ENCODE peak calls at places on chromosomes 2 and 18, in seven cellular contexts. M is spleen, G is uterus, C is testis, H is A549, R is ovary, Z is transverse colon. F is an unnamed sample.

GRCh38 chr2:23449831-23450331 is 64.9 kb downstream of the KLHL29 start:
- DNase-seq in M (no peak), G (no peak), C (no peak), H (no peak), R (no peak), Z (no peak), F (no peak)

GRCh38 chr2:37357053-37357452 is 12.6 kb downstream of the QPCT start:
- DNase-seq in M (no peak), G (no peak), C (no peak), H (no peak), R (no peak), Z (no peak), F (no peak)

GRCh38 chr18:48408727-48409590 is at the start of gene ZBTB7C:
- DNase-seq in M (peak; percentile 78), G (no peak), C (peak; percentile 56), H (no peak), R (peak; percentile 45), Z (peak; percentile 28), F (peak; percentile 47)

GRCh38 chr2:120703330-120703994 is 32.2 kb upstream of the GLI2 start:
- DNase-seq in M (peak; percentile 14), G (no peak), C (no peak), H (no peak), R (no peak), Z (no peak), F (no peak)

GRCh38 chr2:235803028-235803427 is 309.2 kb downstream of the AGAP1 start:
- DNase-seq in M (no peak), G (no peak), C (no peak), H (no peak), R (no peak), Z (no peak), F (peak; percentile 20)

GRCh38 chr18:3401669-3402620 is 48.0 kb upstream of the TGIF1 start:
- DNase-seq in M (no peak), G (no peak), C (no peak), H (no peak), R (no peak), Z (no peak), F (no peak)

GRCh38 chr2:42312106-42312505 is 48.9 kb downstream of the COX7A2L start:
- DNase-seq in M (no peak), G (no peak), C (no peak), H (no peak), R (no peak), Z (no peak), F (no peak)

GRCh38 chr2:96485751-96486643 is 19.2 kb downstream of the NEURL3 start:
- DNase-seq in M (peak; percentile 92), G (peak; percentile 75), C (peak; percentile 75), H (no peak), R (no peak), Z (peak; percentile 79), F (peak; percentile 25)

GRCh38 chr2:126810001-126810400 is 88.7 kb upstream of the TEX51 start:
- DNase-seq in M (no peak), G (no peak), C (no peak), H (no peak), R (no peak), Z (no peak), F (no peak)

GRCh38 chr2:150410809-150411208 is 76.7 kb downstream of the RND3 start:
- DNase-seq in M (no peak), G (no peak), C (no peak), H (no peak), R (no peak), Z (no peak), F (no peak)

GRCh38 chr18:75003089-75003488 is 205.8 kb downstream of the PTGR3 start:
- DNase-seq in M (no peak), G (no peak), C (no peak), H (no peak), R (no peak), Z (no peak), F (no peak)

GRCh38 chr2:46246790-46247189 is 50.4 kb upstream of the EPAS1 start:
- DNase-seq in M (no peak), G (no peak), C (no peak), H (no peak), R (no peak), Z (no peak), F (no peak)

GRCh38 chr2:111678651-111679050 is 205.3 kb downstream of the ANAPC1 start:
- DNase-seq in M (no peak), G (no peak), C (no peak), H (no peak), R (no peak), Z (no peak), F (no peak)

GRCh38 chr2:100130595-100131391 is 11.6 kb downstream of the AFF3 start:
- DNase-seq in M (no peak), G (no peak), C (no peak), H (no peak), R (no peak), Z (no peak), F (no peak)

GRCh38 chr2:79219383-79219988 is 59.9 kb upstream of the REG3A start:
- DNase-seq in M (no peak), G (no peak), C (peak; percentile 73), H (peak; percentile 19), R (no peak), Z (peak; percentile 29), F (peak; percentile 60)

GRCh38 chr2:215530191-215530968 is 94.5 kb upstream of the FN1 start:
- DNase-seq in M (no peak), G (no peak), C (no peak), H (no peak), R (no peak), Z (no peak), F (no peak)

GRCh38 chr2:224909885-224910517 is 132.3 kb downstream of the DOCK10 start:
- DNase-seq in M (no peak), G (peak; percentile 25), C (peak; percentile 58), H (peak; percentile 41), R (peak; percentile 72), Z (no peak), F (no peak)

GRCh38 chr2:164903214-164903613 is 52.1 kb downstream of the SLC38A11 start:
- DNase-seq in M (no peak), G (no peak), C (no peak), H (no peak), R (no peak), Z (no peak), F (peak; percentile 95)

GRCh38 chr2:43648979-43649701 is 12.1 kb downstream of the PLEKHH2 start:
- DNase-seq in M (no peak), G (no peak), C (no peak), H (no peak), R (no peak), Z (no peak), F (no peak)

DNA sequence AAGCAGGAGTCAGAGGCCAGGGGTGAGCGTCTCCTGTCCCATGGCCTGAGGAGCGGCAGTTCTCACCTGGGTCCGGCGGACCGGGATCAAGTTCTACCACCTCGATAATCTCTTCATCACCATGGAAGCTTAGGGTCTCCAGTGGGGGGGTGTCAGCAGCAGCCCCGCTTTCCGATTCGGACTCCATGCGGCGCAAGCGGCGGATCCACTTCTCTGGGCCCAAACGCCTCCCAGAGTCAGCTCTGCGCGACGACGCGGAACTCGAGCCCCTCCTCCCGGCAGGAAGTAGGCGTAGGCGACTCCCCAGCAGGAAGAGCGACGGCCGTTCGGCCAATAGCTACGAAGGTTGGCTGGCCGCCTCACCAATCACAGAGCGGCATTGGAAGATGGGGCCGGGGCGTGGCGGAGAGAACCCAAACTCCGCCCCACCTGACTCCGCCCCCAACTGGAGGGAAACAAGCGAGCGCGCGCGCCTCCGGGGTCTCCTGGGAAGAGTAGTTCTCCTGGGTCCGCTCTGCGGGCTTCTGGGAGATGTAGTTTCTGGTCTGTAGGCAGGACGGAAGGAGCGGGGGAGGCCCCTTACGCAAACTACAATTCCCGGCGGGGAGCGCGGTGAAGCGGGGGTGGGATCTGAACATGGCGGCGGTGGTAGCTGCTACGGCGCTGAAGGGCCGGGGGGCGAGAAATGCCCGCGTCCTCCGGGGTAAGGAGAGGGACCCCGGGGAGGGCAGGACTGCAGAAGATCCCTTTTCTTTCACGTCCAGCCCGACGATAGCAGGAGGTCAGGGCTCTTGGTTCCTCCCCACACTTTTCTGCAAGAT is at the start of the genes AAMP and PNKD:
- DNase-seq in M (peak; percentile 100), G (peak; percentile 100), C (peak; percentile 100), H (peak; percentile 97), R (peak; percentile 100), Z (peak; percentile 100), F (peak; percentile 100)
- TF ChIP-seq POLR2A in M (peak; percentile 6), G (peak; percentile 83), C (peak; percentile 71), H (peak; percentile 75), R (peak; percentile 87), Z (peak; percentile 84), F (peak; percentile 69)

DNA sequence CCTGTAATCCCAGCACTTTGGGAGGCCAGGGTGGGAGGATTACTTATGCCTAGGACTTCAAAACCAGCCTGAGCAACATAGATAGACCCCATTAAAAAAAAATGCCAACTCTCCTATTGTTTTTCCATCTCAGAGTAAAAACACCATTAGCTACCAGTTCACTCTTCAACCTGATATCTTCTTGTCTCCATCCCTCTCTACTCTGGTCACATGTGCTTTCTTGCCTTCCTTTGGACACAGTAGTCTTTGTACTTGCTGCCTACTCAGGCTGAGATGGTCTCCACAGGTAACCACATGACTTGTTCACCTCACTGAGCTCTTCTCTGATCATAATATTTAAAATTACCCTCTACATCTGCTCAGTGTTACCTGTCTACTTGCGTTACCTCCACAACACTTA is 5.0 kb downstream of the MALT1 start:
- DNase-seq in M (no peak), G (no peak), C (no peak), H (no peak), R (no peak), Z (no peak), F (no peak)
- TF ChIP-seq POLR2A in M (no peak), G (no peak), C (no peak), H (no peak), R (no peak), Z (no peak), F (no peak)

DNA sequence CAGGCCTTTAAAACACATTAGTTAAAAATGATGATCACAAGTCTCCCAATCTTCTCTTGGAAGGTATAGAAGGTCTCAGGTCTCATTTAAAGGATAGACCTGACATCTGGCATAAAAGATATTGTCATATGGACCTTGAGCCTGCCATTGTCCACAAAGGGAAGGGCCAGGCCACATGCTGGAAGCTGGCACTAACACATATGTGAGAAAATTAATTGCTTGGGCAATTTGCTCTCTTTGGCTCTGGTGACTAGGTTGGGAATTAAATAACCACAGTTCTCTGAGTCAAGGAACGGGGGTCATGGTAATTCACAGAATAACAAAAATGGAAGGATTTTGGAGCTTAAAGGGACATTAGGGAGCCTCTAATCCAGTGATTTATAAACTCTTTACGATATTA is 727.3 kb downstream of the BCL11A start:
- DNase-seq in M (no peak), G (no peak), C (no peak), H (no peak), R (no peak), Z (no peak), F (no peak)
- TF ChIP-seq POLR2A in M (no peak), G (no peak), C (no peak), H (no peak), R (no peak), Z (no peak), F (no peak)

DNA sequence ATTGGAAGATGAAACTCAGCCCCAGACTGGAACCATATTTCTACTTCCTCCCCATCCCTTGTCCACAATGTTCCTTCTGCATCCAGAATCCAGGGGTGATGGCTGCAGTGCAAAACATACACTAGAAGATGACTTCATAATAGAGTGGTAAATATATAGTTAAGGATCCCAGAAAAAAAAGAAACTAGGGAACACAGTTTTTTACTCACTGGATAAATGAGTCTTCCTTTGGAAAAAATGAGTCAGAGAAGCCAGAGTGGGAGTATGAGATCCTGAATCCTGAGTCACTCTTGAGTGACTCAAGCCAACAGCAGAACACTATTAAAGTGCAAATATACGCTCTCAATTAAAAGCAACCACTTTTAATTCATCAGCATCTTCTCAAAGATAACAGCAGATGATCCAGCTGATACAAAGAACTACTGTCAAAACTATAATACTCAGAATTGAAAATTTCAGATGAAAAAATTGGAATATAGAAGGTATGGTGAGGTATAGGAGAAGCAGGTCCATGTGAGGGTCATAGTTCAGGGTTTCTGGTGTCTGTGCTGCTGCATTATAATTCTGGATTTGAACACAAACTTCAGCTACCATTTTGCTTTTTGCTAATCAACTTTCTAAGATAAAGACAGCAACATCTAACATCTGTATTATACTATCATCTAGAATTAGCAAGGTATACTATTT is 987.2 kb upstream of the CDH2 start:
- DNase-seq in M (no peak), G (no peak), C (no peak), H (peak; percentile 37), R (no peak), Z (no peak), F (no peak)
- TF ChIP-seq POLR2A in M (no peak), G (no peak), C (no peak), H (no peak), R (no peak), Z (no peak), F (no peak)

F was measured in erythroblast.